ENCODE peak calls at places on chromosomes 2 and 18, in ten cellular contexts. One of them, this sample, is unnamed.

GRCh38 chr2:216692636-216693413 is 2.5 kb downstream of the IGFBP5 start:
- DNase-seq in spleen: no peak
- DNase-seq in dorsolateral prefrontal cortex: no peak
- DNase-seq in cardiac muscle cell: peak
- DNase-seq in neural progenitor cell: peak
- DNase-seq in tibial artery: peak
- DNase-seq in GM10248: peak
- DNase-seq in testis: peak
- DNase-seq in astrocyte of the spinal cord: peak
- DNase-seq in osteoblast: peak
- DNase-seq in this sample: peak

GRCh38 chr2:218259099-218259921 is 1.5 kb upstream of the GPBAR1 start:
- DNase-seq in astrocyte of the spinal cord: peak
- DNase-seq in cardiac muscle cell: peak
- DNase-seq in spleen: no peak
- DNase-seq in testis: peak
- DNase-seq in tibial artery: peak
- DNase-seq in osteoblast: peak
- DNase-seq in GM10248: no peak
- DNase-seq in dorsolateral prefrontal cortex: peak
- DNase-seq in neural progenitor cell: no peak
- DNase-seq in this sample: no peak

GRCh38 chr2:71880846-71881610 is 266.6 kb downstream of the CYP26B1 start:
- DNase-seq in astrocyte of the spinal cord: peak
- DNase-seq in cardiac muscle cell: no peak
- DNase-seq in osteoblast: peak
- DNase-seq in testis: peak
- DNase-seq in neural progenitor cell: no peak
- DNase-seq in tibial artery: peak
- DNase-seq in spleen: no peak
- DNase-seq in dorsolateral prefrontal cortex: no peak
- DNase-seq in GM10248: no peak
- DNase-seq in this sample: no peak

GRCh38 chr2:101517753-101518152 is 42.8 kb upstream of the RFX8 start:
- DNase-seq in neural progenitor cell: no peak
- DNase-seq in dorsolateral prefrontal cortex: no peak
- DNase-seq in spleen: no peak
- DNase-seq in osteoblast: peak
- DNase-seq in cardiac muscle cell: no peak
- DNase-seq in astrocyte of the spinal cord: peak
- DNase-seq in testis: no peak
- DNase-seq in tibial artery: no peak
- DNase-seq in GM10248: no peak
- DNase-seq in this sample: no peak

GRCh38 chr2:159028776-159029175 is 60.3 kb downstream of the TANC1 start:
- DNase-seq in astrocyte of the spinal cord: no peak
- DNase-seq in GM10248: no peak
- DNase-seq in osteoblast: no peak
- DNase-seq in neural progenitor cell: no peak
- DNase-seq in dorsolateral prefrontal cortex: no peak
- DNase-seq in cardiac muscle cell: no peak
- DNase-seq in tibial artery: no peak
- DNase-seq in testis: no peak
- DNase-seq in spleen: no peak
- DNase-seq in this sample: no peak

GRCh38 chr2:45902952-45903351 is 251.5 kb downstream of the PRKCE start:
- DNase-seq in GM10248: no peak
- DNase-seq in dorsolateral prefrontal cortex: no peak
- DNase-seq in neural progenitor cell: no peak
- DNase-seq in tibial artery: no peak
- DNase-seq in astrocyte of the spinal cord: no peak
- DNase-seq in cardiac muscle cell: no peak
- DNase-seq in testis: no peak
- DNase-seq in spleen: no peak
- DNase-seq in osteoblast: no peak
- DNase-seq in this sample: no peak

GRCh38 chr2:193502363-193503035 is 1307.8 kb upstream of the TMEFF2 start:
- DNase-seq in testis: peak
- DNase-seq in dorsolateral prefrontal cortex: no peak
- DNase-seq in neural progenitor cell: peak
- DNase-seq in spleen: peak
- DNase-seq in osteoblast: no peak
- DNase-seq in GM10248: peak
- DNase-seq in astrocyte of the spinal cord: no peak
- DNase-seq in tibial artery: no peak
- DNase-seq in cardiac muscle cell: no peak
- DNase-seq in this sample: peak

GRCh38 chr18:8396244-8396643 is 213.0 kb upstream of the RAB12 start:
- DNase-seq in cardiac muscle cell: no peak
- DNase-seq in dorsolateral prefrontal cortex: no peak
- DNase-seq in testis: no peak
- DNase-seq in GM10248: no peak
- DNase-seq in spleen: no peak
- DNase-seq in neural progenitor cell: no peak
- DNase-seq in osteoblast: no peak
- DNase-seq in astrocyte of the spinal cord: no peak
- DNase-seq in tibial artery: no peak
- DNase-seq in this sample: no peak

GRCh38 chr18:63177822-63178525 is 141.6 kb downstream of the BCL2 start:
- DNase-seq in cardiac muscle cell: no peak
- DNase-seq in GM10248: no peak
- DNase-seq in spleen: peak
- DNase-seq in astrocyte of the spinal cord: no peak
- DNase-seq in testis: no peak
- DNase-seq in tibial artery: no peak
- DNase-seq in osteoblast: no peak
- DNase-seq in dorsolateral prefrontal cortex: no peak
- DNase-seq in neural progenitor cell: no peak
- DNase-seq in this sample: no peak

GRCh38 chr2:231410293-231411004 is 14.9 kb downstream of the B3GNT7 start:
- DNase-seq in dorsolateral prefrontal cortex: no peak
- DNase-seq in tibial artery: no peak
- DNase-seq in GM10248: no peak
- DNase-seq in spleen: no peak
- DNase-seq in astrocyte of the spinal cord: no peak
- DNase-seq in testis: no peak
- DNase-seq in osteoblast: no peak
- DNase-seq in neural progenitor cell: peak
- DNase-seq in cardiac muscle cell: no peak
- DNase-seq in this sample: no peak

GRCh38 chr2:220580113-220580512 is 952.7 kb downstream of the SLC4A3 start:
- DNase-seq in tibial artery: no peak
- DNase-seq in astrocyte of the spinal cord: no peak
- DNase-seq in neural progenitor cell: no peak
- DNase-seq in dorsolateral prefrontal cortex: no peak
- DNase-seq in testis: no peak
- DNase-seq in osteoblast: no peak
- DNase-seq in cardiac muscle cell: no peak
- DNase-seq in spleen: no peak
- DNase-seq in GM10248: no peak
- DNase-seq in this sample: no peak

GRCh38 chr2:174263989-174264388 is 15.7 kb upstream of the OLA1 start:
- DNase-seq in osteoblast: peak
- DNase-seq in GM10248: no peak
- DNase-seq in cardiac muscle cell: no peak
- DNase-seq in spleen: no peak
- DNase-seq in dorsolateral prefrontal cortex: no peak
- DNase-seq in testis: no peak
- DNase-seq in neural progenitor cell: no peak
- DNase-seq in astrocyte of the spinal cord: peak
- DNase-seq in tibial artery: no peak
- DNase-seq in this sample: no peak

GRCh38 chr2:817616-818015 is 133.0 kb upstream of the SNTG2 start:
- DNase-seq in spleen: no peak
- DNase-seq in neural progenitor cell: no peak
- DNase-seq in osteoblast: no peak
- DNase-seq in dorsolateral prefrontal cortex: no peak
- DNase-seq in testis: no peak
- DNase-seq in cardiac muscle cell: no peak
- DNase-seq in tibial artery: no peak
- DNase-seq in GM10248: no peak
- DNase-seq in astrocyte of the spinal cord: no peak
- DNase-seq in this sample: no peak

GRCh38 chr2:46276652-46277051 is 20.6 kb upstream of the EPAS1 start:
- DNase-seq in GM10248: no peak
- DNase-seq in spleen: no peak
- DNase-seq in cardiac muscle cell: no peak
- DNase-seq in dorsolateral prefrontal cortex: no peak
- DNase-seq in tibial artery: no peak
- DNase-seq in osteoblast: no peak
- DNase-seq in neural progenitor cell: no peak
- DNase-seq in astrocyte of the spinal cord: no peak
- DNase-seq in testis: no peak
- DNase-seq in this sample: no peak

GRCh38 chr2:53442783-53443182 is 324.8 kb upstream of the CHAC2 start:
- DNase-seq in GM10248: no peak
- DNase-seq in tibial artery: no peak
- DNase-seq in neural progenitor cell: peak
- DNase-seq in astrocyte of the spinal cord: no peak
- DNase-seq in dorsolateral prefrontal cortex: no peak
- DNase-seq in testis: no peak
- DNase-seq in osteoblast: no peak
- DNase-seq in spleen: no peak
- DNase-seq in cardiac muscle cell: peak
- DNase-seq in this sample: peak
- TF ChIP-seq CTCF in GM10248: no peak
- TF ChIP-seq CTCF in tibial artery: no peak
- TF ChIP-seq CTCF in neural progenitor cell: peak
- TF ChIP-seq CTCF in astrocyte of the spinal cord: peak
- TF ChIP-seq CTCF in dorsolateral prefrontal cortex: no peak
- TF ChIP-seq CTCF in testis: no peak
- TF ChIP-seq CTCF in osteoblast: no peak
- TF ChIP-seq CTCF in spleen: no peak
- TF ChIP-seq CTCF in cardiac muscle cell: no peak
- TF ChIP-seq CTCF in this sample: peak

GRCh38 chr2:204177977-204178522 is 241.5 kb downstream of the ICOS start:
- DNase-seq in neural progenitor cell: peak
- DNase-seq in spleen: peak
- DNase-seq in osteoblast: peak
- DNase-seq in astrocyte of the spinal cord: no peak
- DNase-seq in GM10248: peak
- DNase-seq in cardiac muscle cell: peak
- DNase-seq in tibial artery: peak
- DNase-seq in testis: peak
- DNase-seq in dorsolateral prefrontal cortex: no peak
- DNase-seq in this sample: peak
- TF ChIP-seq CTCF in neural progenitor cell: peak
- TF ChIP-seq CTCF in spleen: peak
- TF ChIP-seq CTCF in osteoblast: peak
- TF ChIP-seq CTCF in astrocyte of the spinal cord: peak
- TF ChIP-seq CTCF in GM10248: peak
- TF ChIP-seq CTCF in cardiac muscle cell: peak
- TF ChIP-seq CTCF in tibial artery: peak
- TF ChIP-seq CTCF in testis: peak
- TF ChIP-seq CTCF in dorsolateral prefrontal cortex: peak
- TF ChIP-seq CTCF in this sample: peak

DNA sequence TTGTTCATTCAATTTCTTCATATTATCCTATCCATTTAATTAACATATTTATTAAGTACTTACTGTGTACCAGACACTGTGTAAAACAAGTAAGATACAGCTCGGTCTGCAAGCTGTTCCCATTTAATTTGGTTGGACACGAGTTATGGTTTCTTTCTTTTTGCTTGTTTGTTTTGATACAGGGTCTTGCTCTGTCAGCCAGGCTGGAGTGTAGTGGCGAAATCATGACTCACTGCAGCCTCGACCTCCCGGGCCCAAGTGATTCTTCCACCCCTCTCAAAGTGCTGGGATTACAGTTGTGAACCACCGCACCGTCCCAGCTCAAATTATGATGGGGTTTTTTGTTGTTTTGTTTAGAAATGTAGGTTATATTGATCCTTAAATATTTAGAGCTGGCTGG is 9.0 kb downstream of the CYBRD1 start:
- DNase-seq in testis: peak
- DNase-seq in dorsolateral prefrontal cortex: no peak
- DNase-seq in neural progenitor cell: no peak
- DNase-seq in spleen: no peak
- DNase-seq in astrocyte of the spinal cord: peak
- DNase-seq in cardiac muscle cell: no peak
- DNase-seq in osteoblast: peak
- DNase-seq in tibial artery: peak
- DNase-seq in GM10248: no peak
- DNase-seq in this sample: no peak
- TF ChIP-seq CTCF in testis: no peak
- TF ChIP-seq CTCF in dorsolateral prefrontal cortex: no peak
- TF ChIP-seq CTCF in neural progenitor cell: no peak
- TF ChIP-seq CTCF in spleen: no peak
- TF ChIP-seq CTCF in astrocyte of the spinal cord: no peak
- TF ChIP-seq CTCF in cardiac muscle cell: no peak
- TF ChIP-seq CTCF in osteoblast: no peak
- TF ChIP-seq CTCF in tibial artery: no peak
- TF ChIP-seq CTCF in GM10248: no peak
- TF ChIP-seq CTCF in this sample: no peak

GRCh38 chr18:48612917-48613316 is 74.1 kb downstream of the CTIF start:
- DNase-seq in astrocyte of the spinal cord: no peak
- DNase-seq in spleen: peak
- DNase-seq in cardiac muscle cell: no peak
- DNase-seq in testis: no peak
- DNase-seq in tibial artery: no peak
- DNase-seq in dorsolateral prefrontal cortex: no peak
- DNase-seq in GM10248: no peak
- DNase-seq in neural progenitor cell: no peak
- DNase-seq in osteoblast: no peak
- DNase-seq in this sample: no peak

GRCh38 chr18:48612511-48612910 is 73.7 kb downstream of the CTIF start:
- DNase-seq in cardiac muscle cell: no peak
- DNase-seq in GM10248: no peak
- DNase-seq in spleen: peak
- DNase-seq in dorsolateral prefrontal cortex: no peak
- DNase-seq in tibial artery: no peak
- DNase-seq in astrocyte of the spinal cord: no peak
- DNase-seq in osteoblast: no peak
- DNase-seq in testis: no peak
- DNase-seq in neural progenitor cell: no peak
- DNase-seq in this sample: no peak

GRCh38 chr18:48614005-48614404 is 75.2 kb downstream of the CTIF start:
- DNase-seq in testis: no peak
- DNase-seq in tibial artery: no peak
- DNase-seq in astrocyte of the spinal cord: no peak
- DNase-seq in cardiac muscle cell: no peak
- DNase-seq in neural progenitor cell: no peak
- DNase-seq in spleen: no peak
- DNase-seq in dorsolateral prefrontal cortex: no peak
- DNase-seq in osteoblast: peak
- DNase-seq in GM10248: no peak
- DNase-seq in this sample: no peak

GRCh38 chr18:48611785-48612480 is 73.1 kb downstream of the CTIF start:
- DNase-seq in astrocyte of the spinal cord: no peak
- DNase-seq in spleen: peak
- DNase-seq in tibial artery: no peak
- DNase-seq in osteoblast: peak
- DNase-seq in testis: no peak
- DNase-seq in dorsolateral prefrontal cortex: no peak
- DNase-seq in cardiac muscle cell: no peak
- DNase-seq in neural progenitor cell: no peak
- DNase-seq in GM10248: no peak
- DNase-seq in this sample: no peak

DNA sequence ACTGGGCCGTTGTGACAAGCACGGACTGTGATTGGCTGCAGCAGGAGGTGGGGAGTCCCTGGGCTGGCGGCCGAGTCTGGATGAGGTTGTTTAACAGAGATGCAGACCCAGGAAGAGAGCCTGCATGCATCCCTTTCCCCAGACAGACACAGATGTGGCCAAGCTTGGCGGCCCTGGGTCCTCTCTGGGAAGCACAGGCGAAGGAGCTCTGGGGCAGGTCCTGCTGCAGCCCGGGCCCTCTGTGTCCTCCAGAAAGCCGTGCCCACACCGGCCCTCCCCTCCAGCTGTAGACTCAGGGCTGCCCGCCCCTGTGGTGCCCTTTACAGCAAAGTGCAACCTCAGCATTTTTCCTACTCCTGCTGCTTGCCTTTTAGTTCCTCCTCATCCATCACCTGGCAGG is 74.8 kb downstream of the CTIF start:
- DNase-seq in GM10248: no peak
- DNase-seq in cardiac muscle cell: no peak
- DNase-seq in osteoblast: peak
- DNase-seq in tibial artery: peak
- DNase-seq in testis: peak
- DNase-seq in astrocyte of the spinal cord: no peak
- DNase-seq in dorsolateral prefrontal cortex: peak
- DNase-seq in spleen: peak
- DNase-seq in neural progenitor cell: no peak
- DNase-seq in this sample: peak
- TF ChIP-seq CTCF in GM10248: no peak
- TF ChIP-seq CTCF in cardiac muscle cell: no peak
- TF ChIP-seq CTCF in osteoblast: no peak
- TF ChIP-seq CTCF in tibial artery: no peak
- TF ChIP-seq CTCF in testis: no peak
- TF ChIP-seq CTCF in astrocyte of the spinal cord: no peak
- TF ChIP-seq CTCF in dorsolateral prefrontal cortex: no peak
- TF ChIP-seq CTCF in spleen: no peak
- TF ChIP-seq CTCF in neural progenitor cell: no peak
- TF ChIP-seq CTCF in this sample: no peak